ENCODE peak calls at places on chromosomes 13 and 19, in seven cellular contexts. V is right lobe of liver; H is cardiac muscle cell; O is CD8-positive, alpha-beta T cell; I is fibroblast of mammary gland; N is transverse colon; G is HCT116. P is an unnamed sample.

GRCh38 chr19:55597493-55597892 is 1.8 kb downstream of the FIZ1 start:
- DNase-seq in I (no peak), V (no peak), O (no peak), G (no peak), N (no peak), H (no peak), P (no peak)

GRCh38 chr13:40764587-40765403 is 6.2 kb downstream of the MRPS31 start:
- DNase-seq in G (no peak), V (peak), N (no peak), O (no peak), I (peak), H (no peak), P (no peak)

GRCh38 chr13:114067381-114067885 is 65.0 kb downstream of the RASA3 start:
- DNase-seq in H (peak), N (no peak), I (peak), G (no peak), V (no peak), O (no peak), P (no peak)

GRCh38 chr19:1767464-1767933 is 14.2 kb downstream of the ONECUT3 start:
- DNase-seq in G (no peak), V (peak), I (peak), N (peak), H (peak), O (peak), P (peak)

GRCh38 chr13:102555914-102556553 is 40.8 kb upstream of the TPP2 start:
- DNase-seq in G (peak), V (no peak), N (no peak), H (peak), O (no peak), I (peak), P (no peak)

GRCh38 chr19:2219726-2220125 is 16.4 kb downstream of the PLEKHJ1 start:
- DNase-seq in V (no peak), G (no peak), H (no peak), N (no peak), I (no peak), O (no peak), P (no peak)

GRCh38 chr13:113431171-113431570 is 22.1 kb downstream of the ADPRHL1 start:
- DNase-seq in I (no peak), G (no peak), N (no peak), H (no peak), O (no peak), V (no peak), P (no peak)

GRCh38 chr19:6021878-6022569 is 44.1 kb upstream of the RANBP3 start:
- DNase-seq in N (peak), H (peak), V (peak), I (peak), G (peak), O (peak), P (peak)

GRCh38 chr13:38045278-38046048 is 175.9 kb upstream of the TRPC4 start:
- DNase-seq in N (no peak), I (peak), H (peak), O (no peak), V (no peak), G (no peak), P (no peak)

GRCh38 chr13:22211876-22212275 is 541.0 kb downstream of the FGF9 start:
- DNase-seq in I (no peak), H (no peak), O (no peak), N (no peak), G (no peak), V (no peak), P (no peak)

GRCh38 chr13:105474983-105475382 is 1060.5 kb downstream of the EFNB2 start:
- DNase-seq in I (no peak), O (no peak), N (no peak), H (no peak), G (no peak), V (no peak), P (no peak)

GRCh38 chr13:98445340-98446233 is 131.3 kb downstream of the STK24 start:
- DNase-seq in H (peak), N (peak), V (peak), O (peak), G (peak), I (peak), P (peak)

GRCh38 chr19:18390075-18390909 is 4.3 kb downstream of the GDF15 start:
- DNase-seq in N (no peak), H (peak), O (no peak), V (no peak), G (no peak), I (no peak), P (no peak)

GRCh38 chr13:98541211-98541610 is 35.7 kb downstream of the STK24 start:
- DNase-seq in I (peak), O (no peak), N (no peak), V (no peak), G (no peak), H (peak), P (no peak)

GRCh38 chr19:55066107-55066709 is 3.3 kb upstream of the RDH13 start:
- DNase-seq in G (no peak), V (no peak), H (no peak), N (no peak), O (no peak), I (no peak), P (no peak)

GRCh38 chr19:8697671-8698432 is 743 bp downstream of the ACTL9 start:
- DNase-seq in G (no peak), O (no peak), N (no peak), I (no peak), H (no peak), V (no peak), P (no peak)

GRCh38 chr19:29800086-29800825 is 11.5 kb upstream of the CCNE1 start:
- DNase-seq in H (no peak), I (no peak), G (no peak), N (no peak), V (no peak), O (no peak), P (no peak)

GRCh38 chr13:24995225-24995804 is 100.6 kb upstream of the PABPC3 start:
- DNase-seq in N (peak), H (peak), V (peak), O (peak), I (peak), G (peak), P (peak)

GRCh38 chr13:105920375-105920774 is 615.1 kb downstream of the EFNB2 start:
- DNase-seq in N (peak), H (peak), V (no peak), O (no peak), I (peak), G (peak), P (no peak)

GRCh38 chr13:92602560-92602959 is 624.0 kb upstream of the GPC6 start:
- DNase-seq in G (no peak), O (no peak), N (no peak), I (peak), H (peak), V (no peak), P (no peak)

GRCh38 chr13:35143123-35143522 is 201.1 kb downstream of the NBEA start:
- DNase-seq in O (no peak), I (peak), H (no peak), G (no peak), V (no peak), N (no peak), P (no peak)

GRCh38 chr13:109162248-109163051 is 533.0 kb downstream of the MYO16 start:
- DNase-seq in G (no peak), H (no peak), I (no peak), V (no peak), O (no peak), N (peak), P (no peak)

GRCh38 chr19:33067121-33067520 is 2.4 kb upstream of the RHPN2 start:
- DNase-seq in H (no peak), I (no peak), G (no peak), N (no peak), O (no peak), V (no peak), P (no peak)

GRCh38 chr19:45558399-45558878 is 26.2 kb downstream of the OPA3 start:
- DNase-seq in G (peak), V (no peak), I (peak), O (peak), N (peak), H (peak), P (no peak)

GRCh38 chr13:110511509-110512181 is 49.9 kb downstream of the RAB20 start:
- DNase-seq in O (no peak), H (no peak), G (no peak), N (no peak), V (no peak), I (no peak), P (no peak)

GRCh38 chr19:6110360-6110977 is at the start of gene RFX2:
- DNase-seq in G (peak), V (peak), N (peak), O (peak), I (peak), H (peak), P (peak)

GRCh38 chr19:45419396-45419795 is 4.3 kb downstream of the ERCC1 start:
- DNase-seq in O (no peak), V (peak), N (peak), H (no peak), I (no peak), G (no peak), P (no peak)

GRCh38 chr13:48132961-48133360 is 38.1 kb upstream of the MED4 start:
- DNase-seq in V (no peak), N (no peak), H (no peak), I (no peak), O (no peak), G (no peak), P (no peak)

GRCh38 chr19:1313695-1314613 is 28.3 kb downstream of the EFNA2 start:
- DNase-seq in I (no peak), H (no peak), G (no peak), N (no peak), V (no peak), O (no peak), P (no peak)

GRCh38 chr13:89066868-89067466 is 1395.8 kb downstream of the SLITRK5 start:
- DNase-seq in G (peak), O (no peak), I (peak), V (no peak), H (peak), N (peak), P (peak)

GRCh38 chr13:82627183-82627582 is 1255.1 kb downstream of the SLITRK1 start:
- DNase-seq in O (no peak), N (no peak), I (peak), G (no peak), H (no peak), V (no peak), P (no peak)

GRCh38 chr19:52722062-52723005 is 12.5 kb downstream of the ZNF611 start:
- DNase-seq in G (no peak), V (no peak), N (no peak), O (no peak), H (peak), I (peak), P (no peak)

GRCh38 chr13:107680115-107680514 is 535.2 kb downstream of the LIG4 start:
- DNase-seq in V (no peak), G (no peak), O (no peak), I (peak), N (no peak), H (peak), P (no peak)

GRCh38 chr13:48783181-48783630 is 129.5 kb downstream of the CYSLTR2 start:
- DNase-seq in O (no peak), I (peak), V (peak), H (peak), G (no peak), N (peak), P (no peak)

DNA sequence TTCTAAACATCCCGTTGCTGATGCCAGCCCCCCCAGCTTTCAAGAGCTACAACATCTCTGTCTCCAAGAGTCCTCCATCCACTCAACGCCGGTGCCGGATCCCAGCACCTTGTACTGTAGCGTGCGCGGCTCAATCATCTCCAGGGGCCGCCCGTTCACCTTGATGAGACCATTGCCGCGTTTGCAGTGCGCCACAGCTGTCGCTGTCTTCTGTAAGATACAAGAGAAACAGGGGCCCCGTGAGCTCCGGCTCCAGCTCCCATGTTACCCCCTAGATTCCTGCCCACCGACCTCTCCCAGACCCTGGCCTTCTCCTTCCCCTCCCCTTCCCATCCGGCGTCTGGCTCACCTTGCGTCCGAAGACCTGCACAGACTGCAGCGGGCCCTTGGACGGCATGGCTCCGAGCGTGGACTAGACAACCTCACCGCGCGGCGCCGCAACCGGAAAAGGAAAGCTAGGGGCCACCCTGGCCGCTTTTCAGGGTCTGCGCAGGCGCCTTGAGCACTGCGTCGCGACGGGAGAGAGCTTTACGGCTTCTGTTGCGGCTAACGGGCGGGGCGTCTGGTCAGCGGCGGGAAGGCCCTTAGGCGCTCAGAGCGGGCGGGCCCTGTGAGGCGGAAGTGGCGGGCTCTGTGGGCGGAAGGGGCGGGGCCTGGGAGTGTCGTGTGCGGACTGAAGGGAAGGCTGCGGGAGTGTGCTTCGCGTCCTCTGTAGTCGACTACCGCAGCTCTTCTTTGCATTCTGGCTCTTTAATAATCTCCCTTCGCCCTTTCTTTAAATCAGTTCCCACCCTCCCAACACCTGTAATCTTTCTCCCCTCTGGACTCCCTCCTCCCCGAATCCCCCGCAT is at the start of gene RPS16:
- DNase-seq in H (peak), I (peak), V (peak), G (peak), N (peak), O (peak), P (peak)
- TF ChIP-seq CTCF in H (no peak), I (no peak), V (no peak), G (no peak), N (no peak), O (no peak), P (no peak)

DNA sequence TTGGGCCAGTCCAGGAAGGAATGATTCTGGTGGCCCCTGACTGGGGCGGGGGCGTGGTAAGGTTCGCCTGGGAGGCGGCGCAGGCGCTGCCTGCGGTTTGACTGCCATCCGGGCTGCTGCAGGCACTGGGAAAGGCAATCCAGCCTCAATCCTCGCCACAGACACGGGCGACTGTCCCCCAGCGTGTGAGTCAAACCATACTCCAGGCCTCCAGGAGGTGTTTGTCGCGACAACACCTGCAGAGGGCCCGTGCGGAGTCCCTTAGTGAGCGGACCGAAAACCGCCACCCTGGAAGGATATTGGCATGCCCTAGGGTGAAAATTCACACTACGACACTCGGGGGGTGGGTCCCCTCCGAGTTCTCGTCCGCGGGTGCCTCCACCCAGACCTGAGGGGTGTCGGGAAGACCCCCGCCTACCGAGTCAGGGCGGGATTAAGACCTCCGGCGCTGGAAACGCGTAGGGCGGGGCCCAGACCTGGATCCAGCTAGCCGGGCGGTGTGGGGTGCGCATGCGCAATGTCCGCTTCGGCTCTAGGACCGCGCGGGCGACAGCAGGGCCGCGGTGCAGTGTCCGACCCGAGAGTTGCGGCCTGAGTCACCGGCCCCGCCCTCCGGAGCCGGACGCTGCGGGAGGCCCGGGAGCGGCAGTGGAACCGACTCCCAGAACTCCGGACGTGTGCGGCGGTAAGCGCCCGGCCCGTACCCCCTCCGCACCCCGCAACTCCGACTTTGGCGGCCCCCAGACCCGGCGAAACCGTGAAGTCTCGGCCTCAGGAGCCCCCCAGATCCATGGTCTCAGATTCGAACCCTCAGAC is at the start of gene CAPNS1:
- DNase-seq in N (peak), V (peak), I (peak), O (peak), G (peak), H (peak), P (peak)
- TF ChIP-seq CTCF in N (no peak), V (no peak), I (no peak), O (peak), G (no peak), H (peak), P (peak)

GRCh38 chr19:12140545-12141404 is 625 bp upstream of the ZNF20 start:
- DNase-seq in V (peak), O (peak), G (peak), I (peak), H (peak), N (peak), P (peak)

GRCh38 chr19:12141405-12141736 is 1.2 kb upstream of the ZNF20 start:
- DNase-seq in I (no peak), O (no peak), N (no peak), G (no peak), V (no peak), H (no peak), P (no peak)

GRCh38 chr19:12139309-12139708 is 841 bp downstream of the ZNF20 start:
- DNase-seq in N (no peak), H (no peak), G (no peak), O (no peak), V (no peak), I (peak), P (no peak)

GRCh38 chr19:12139885-12140544 is at the start of gene ZNF20:
- DNase-seq in I (peak), G (peak), N (peak), V (peak), H (peak), O (peak), P (peak)

GRCh38 chr19:12137541-12137940 is 2.6 kb downstream of the ZNF20 start:
- DNase-seq in I (peak), O (peak), G (no peak), V (no peak), H (no peak), N (no peak), P (no peak)
- TF ChIP-seq CTCF in I (peak), O (peak), G (peak), V (no peak), H (no peak), N (no peak), P (no peak)

DNA sequence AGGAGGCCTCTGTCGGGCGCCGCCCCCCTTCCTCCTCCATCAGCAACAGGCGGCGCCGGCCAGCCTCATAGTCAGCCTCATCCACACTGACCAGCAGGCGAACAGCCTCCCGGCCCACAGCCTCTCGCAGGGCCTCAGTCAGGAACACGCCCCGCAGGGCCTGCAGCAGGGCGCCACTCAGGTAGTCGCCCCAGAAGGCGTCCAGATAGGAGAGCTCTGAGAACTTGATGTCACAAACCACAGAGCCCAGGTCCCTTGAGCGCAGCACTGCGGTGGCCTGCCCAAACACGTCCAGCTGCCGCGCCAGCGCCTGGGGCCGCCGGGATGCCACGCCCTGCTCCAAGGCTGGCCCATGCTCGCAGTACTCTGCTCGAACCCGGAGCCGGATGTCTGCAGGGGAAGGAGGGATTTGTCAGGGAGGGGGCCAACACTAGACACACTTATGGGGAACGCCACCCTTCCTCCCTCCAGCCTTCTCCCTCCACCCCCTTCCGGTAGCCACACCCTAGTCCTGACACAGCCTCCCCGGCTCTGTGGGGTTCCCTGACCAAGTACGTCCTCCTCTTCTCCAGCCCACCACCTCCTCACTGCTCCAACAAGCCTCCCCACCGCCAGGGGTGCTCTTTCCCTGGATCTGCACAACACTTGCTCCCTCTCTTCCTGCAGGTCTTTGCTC is 17.9 kb downstream of the DEDD2 start:
- DNase-seq in O (peak), I (no peak), G (no peak), N (peak), V (peak), H (no peak), P (no peak)
- TF ChIP-seq CTCF in O (peak), I (no peak), G (no peak), N (no peak), V (no peak), H (no peak), P (no peak)

DNA sequence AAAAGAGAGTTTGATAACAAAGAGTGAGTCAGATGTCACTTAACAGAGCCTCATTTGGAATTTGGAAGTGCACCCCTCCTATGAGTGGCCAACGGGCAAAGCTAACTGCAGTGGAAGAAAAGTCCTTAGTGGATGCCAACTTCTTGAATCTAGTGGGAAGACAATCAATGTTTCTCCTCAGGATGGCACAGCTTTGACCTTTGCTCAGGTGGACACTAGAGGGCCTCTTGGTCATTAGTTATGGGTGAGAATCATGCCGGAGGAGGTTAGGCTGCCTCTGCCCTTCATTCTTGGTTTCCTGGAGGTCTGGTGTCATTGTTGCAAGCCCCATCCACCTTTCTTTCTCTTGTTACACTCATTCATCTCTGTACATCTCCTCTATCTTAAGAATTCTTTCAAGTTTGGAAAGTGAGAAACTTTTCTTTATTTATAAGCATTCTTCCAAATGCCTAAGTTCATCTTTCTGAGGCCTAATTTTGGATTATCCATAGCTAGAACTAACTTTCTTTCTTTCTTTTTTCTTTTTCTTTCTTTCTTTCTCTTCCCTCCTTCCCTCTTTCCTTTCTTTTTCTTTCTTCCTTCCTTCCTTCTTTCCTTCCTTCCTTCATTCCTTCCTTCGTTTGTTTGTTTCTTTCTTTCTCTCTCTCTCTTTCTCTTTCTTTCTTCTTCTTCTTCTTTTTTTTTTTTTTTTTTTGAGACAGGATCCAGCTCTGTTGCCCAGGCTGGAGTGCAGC is 327.2 kb upstream of the TSHZ3 start:
- DNase-seq in H (peak), N (no peak), I (peak), V (no peak), O (no peak), G (no peak), P (no peak)
- TF ChIP-seq CTCF in H (peak), N (peak), I (peak), V (no peak), O (no peak), G (no peak), P (peak)